ENCODE peak calls at places on chromosomes 1 and 21, in nine cellular contexts. Z is endothelial cell of umbilical vein, E is stomach, U is esophagus muscularis mucosa, R is transverse colon, B is GM23338, H is suprapubic skin, N is H1, G is breast epithelium. A is an unnamed sample.

GRCh38 chr1:102336602-102337001 is 339.9 kb upstream of the OLFM3 start:
- DNase-seq in Z (no peak), E (no peak), U (no peak), R (no peak), B (no peak), H (no peak), N (no peak), G (no peak), A (no peak)

GRCh38 chr1:87869563-87869962 is 540.9 kb downstream of the LMO4 start:
- DNase-seq in Z (peak; percentile 24), E (no peak), U (no peak), R (no peak), B (no peak), H (no peak), N (no peak), G (no peak), A (no peak)

GRCh38 chr21:42561742-42562141 is 48.1 kb downstream of the SLC37A1 start:
- DNase-seq in Z (no peak), E (no peak), U (no peak), R (peak; percentile 44), B (no peak), H (peak; percentile 44), N (no peak), G (no peak), A (peak; percentile 81)

GRCh38 chr1:168628807-168629206 is 52.4 kb downstream of the XCL1 start:
- DNase-seq in Z (no peak), E (no peak), U (no peak), R (no peak), B (no peak), H (no peak), N (no peak), G (no peak), A (no peak)

GRCh38 chr1:82994866-82995370 is 1004.0 kb downstream of the TTLL7 start:
- DNase-seq in Z (no peak), E (no peak), U (no peak), R (no peak), B (no peak), H (no peak), N (no peak), G (no peak), A (no peak)

GRCh38 chr21:33884361-33885157 is 31.0 kb downstream of the ATP5PO start:
- DNase-seq in Z (no peak), E (no peak), U (no peak), R (no peak), B (no peak), H (no peak), N (no peak), G (peak; percentile 34), A (no peak)

GRCh38 chr1:2972879-2973575 is 48.2 kb upstream of the ACTRT2 start:
- DNase-seq in Z (no peak), E (peak; percentile 26), U (no peak), R (no peak), B (no peak), H (peak; percentile 50), N (no peak), G (no peak), A (peak; percentile 54)

GRCh38 chr1:161258439-161259386 is at the start of gene PCP4L1:
- DNase-seq in Z (peak; percentile 47), E (peak; percentile 65), U (no peak), R (peak; percentile 37), B (peak; percentile 98), H (no peak), N (peak; percentile 91), G (peak; percentile 56), A (peak; percentile 73)

GRCh38 chr1:4394366-4394765 is 260.0 kb upstream of the AJAP1 start:
- DNase-seq in Z (no peak), E (no peak), U (no peak), R (no peak), B (no peak), H (no peak), N (no peak), G (no peak), A (no peak)

GRCh38 chr1:6271554-6271953 is 10.7 kb upstream of the GPR153 start:
- DNase-seq in Z (no peak), E (no peak), U (no peak), R (peak; percentile 58), B (no peak), H (no peak), N (no peak), G (no peak), A (no peak)

GRCh38 chr1:6269271-6269996 is 8.5 kb upstream of the GPR153 start:
- DNase-seq in Z (no peak), E (no peak), U (no peak), R (peak; percentile 42), B (no peak), H (no peak), N (no peak), G (no peak), A (no peak)

GRCh38 chr1:6270432-6270831 is 9.5 kb upstream of the GPR153 start:
- DNase-seq in Z (no peak), E (no peak), U (no peak), R (peak; percentile 45), B (no peak), H (no peak), N (no peak), G (no peak), A (no peak)

GRCh38 chr1:6271001-6271400 is 10.1 kb upstream of the GPR153 start:
- DNase-seq in Z (no peak), E (no peak), U (no peak), R (no peak), B (no peak), H (no peak), N (no peak), G (no peak), A (no peak)

GRCh38 chr1:6269997-6270401 is 9.1 kb upstream of the GPR153 start:
- DNase-seq in Z (no peak), E (no peak), U (no peak), R (peak; percentile 76), B (no peak), H (no peak), N (no peak), G (no peak), A (no peak)
- H3K27ac ChIP-seq in Z (no peak overlapping the region), E (no peak overlapping the region), U (no peak overlapping the region), R (peak overlapping the region; percentile 81), B (no peak overlapping the region), H (no peak overlapping the region), N (no peak overlapping the region), G (no peak overlapping the region), A (no peak overlapping the region)

GRCh38 chr21:45974073-45975016 is 7.2 kb upstream of the COL6A1 start:
- DNase-seq in Z (peak; percentile 42), E (peak; percentile 26), U (no peak), R (peak; percentile 31), B (peak; percentile 72), H (peak; percentile 83), N (peak; percentile 78), G (peak; percentile 30), A (peak; percentile 80)

GRCh38 chr21:45971487-45972352 is 9.8 kb upstream of the COL6A1 start:
- DNase-seq in Z (no peak), E (no peak), U (no peak), R (peak; percentile 35), B (peak; percentile 32), H (peak; percentile 90), N (no peak), G (no peak), A (peak; percentile 72)

GRCh38 chr21:45972353-45972715 is 9.2 kb upstream of the COL6A1 start:
- DNase-seq in Z (no peak), E (no peak), U (no peak), R (peak; percentile 13), B (peak; percentile 59), H (peak; percentile 74), N (peak; percentile 73), G (no peak), A (peak; percentile 75)

GRCh38 chr21:45973475-45974072 is 8.0 kb upstream of the COL6A1 start:
- DNase-seq in Z (peak; percentile 77), E (peak; percentile 66), U (no peak), R (peak; percentile 76), B (peak; percentile 81), H (peak; percentile 91), N (peak; percentile 72), G (peak; percentile 71), A (peak; percentile 90)

DNA sequence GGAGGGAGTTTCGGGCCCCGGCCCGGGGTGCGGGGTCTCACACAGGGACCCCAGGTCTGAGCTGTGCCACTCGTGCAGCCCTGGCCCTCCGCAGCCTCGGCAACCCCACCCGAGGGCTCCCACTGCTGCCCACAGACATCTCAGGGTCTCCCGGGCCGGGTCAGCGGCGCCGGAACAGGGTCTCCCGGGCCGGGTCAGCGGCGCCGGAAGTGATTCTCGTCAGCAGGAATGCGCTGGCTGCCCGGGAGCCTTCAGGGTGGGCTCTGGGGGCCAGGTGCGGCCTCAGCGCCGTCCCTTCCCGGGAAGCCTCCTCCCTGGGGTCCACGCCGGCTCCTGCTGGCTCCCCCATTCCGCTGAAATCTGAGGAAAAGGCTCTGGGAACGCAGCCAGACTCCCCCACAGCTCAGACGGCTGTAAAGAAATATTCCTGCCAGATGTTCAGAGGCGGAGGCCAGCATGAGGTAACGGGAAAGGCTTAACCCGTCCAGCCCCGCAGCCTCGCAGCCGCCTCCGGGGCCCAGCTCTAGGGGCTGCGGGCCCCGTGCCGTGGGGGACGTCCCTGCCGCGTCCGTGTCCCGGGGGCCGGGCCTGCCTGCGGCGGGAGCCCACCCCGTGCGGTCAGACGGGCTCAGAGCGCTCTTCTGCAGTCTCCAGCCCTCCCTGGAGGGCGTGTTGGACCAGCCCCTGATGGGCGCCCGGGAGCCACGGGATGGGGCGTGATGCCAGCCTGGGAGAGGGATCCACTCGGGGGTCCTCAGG is 8.7 kb upstream of the COL6A1 start:
- DNase-seq in Z (peak; percentile 14), E (no peak), U (no peak), R (peak; percentile 52), B (peak; percentile 64), H (peak; percentile 85), N (peak; percentile 71), G (peak; percentile 40), A (peak; percentile 77)
- TF ChIP-seq POLR2AphosphoS5 in Z (no peak), E (peak; percentile 34), U (peak; percentile 43), R (no peak), B (peak; percentile 34), H (no peak), N (no peak), G (no peak), A (peak; percentile 21)

GRCh38 chr1:39332291-39332690 is 127.8 kb downstream of the MACF1 start:
- DNase-seq in Z (no peak), E (no peak), U (no peak), R (no peak), B (no peak), H (no peak), N (no peak), G (no peak), A (no peak)
- H3K36me3 ChIP-seq in Z (peaks cover 22% of the 10 kb centered on the region), E (peaks cover 72% of the 10 kb centered on the region), U (peaks cover 46% of the 10 kb centered on the region), R (no peaks in the 10 kb centered on the region), B (peaks cover 38% of the 10 kb centered on the region), H (peaks cover 81% of the 10 kb centered on the region), N (peaks cover 14% of the 10 kb centered on the region), G (no peaks in the 10 kb centered on the region), A (peaks cover 100% of the 10 kb centered on the region)

DNA sequence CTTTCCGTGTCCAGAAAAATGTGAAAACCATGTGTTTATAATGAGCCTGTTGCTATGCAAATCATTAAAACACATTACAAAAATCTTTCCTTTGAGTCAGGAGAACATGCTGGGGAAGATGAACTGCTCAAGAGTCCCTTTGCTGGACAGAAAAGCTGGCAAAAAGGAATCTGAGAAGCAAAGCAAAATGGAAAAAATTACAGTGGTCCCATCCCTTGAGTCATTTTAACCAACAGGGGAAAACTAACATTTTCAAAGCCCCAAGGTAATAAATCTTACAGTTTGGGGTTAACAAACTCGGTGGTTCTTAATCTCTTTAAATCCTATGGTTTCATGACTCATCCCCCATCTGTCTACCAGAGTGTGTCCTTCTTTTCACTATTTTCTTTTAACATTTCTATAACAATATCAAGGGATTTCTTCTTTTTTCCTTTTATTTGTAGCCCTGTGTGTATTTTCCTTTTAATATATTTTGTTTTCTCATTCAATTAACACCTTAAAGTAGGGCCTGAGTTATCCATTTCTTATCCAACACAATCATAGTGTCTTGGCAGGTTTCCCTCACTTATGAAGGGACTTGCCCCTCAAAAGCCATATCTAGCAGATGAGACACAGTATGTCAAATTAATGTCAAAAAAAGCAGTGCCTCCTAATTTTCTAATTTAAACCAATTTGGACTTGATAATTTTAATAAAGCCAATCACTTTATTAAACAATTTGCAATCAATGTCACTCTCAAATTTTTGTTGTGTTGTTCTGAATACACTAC is 105.4 kb downstream of the PTPN14 start:
- DNase-seq in Z (peak; percentile 49), E (no peak), U (no peak), R (no peak), B (no peak), H (no peak), N (no peak), G (no peak), A (no peak)
- H3K27ac ChIP-seq in Z (peak overlapping the region; percentile 88), E (peak overlapping the region; percentile 68), U (peak overlapping the region; percentile 61), R (peak overlapping the region; percentile 39), B (peak overlapping the region; percentile 97), H (peak overlapping the region; percentile 82), N (peak overlapping the region; percentile 60), G (peak overlapping the region; percentile 57), A (no peak overlapping the region)